ENCODE peak calls at places on chromosomes 3 and 15, in eight cellular contexts. I is right atrium auricular region, E is endodermal cell, D is dorsolateral prefrontal cortex, V is transverse colon, M is PC-9, X is heart left ventricle, J is H9. P is an unnamed sample.

GRCh38 chr3:18868911-18869689 is 279.2 kb upstream of the KCNH8 start:
- DNase-seq in E (no peak), X (no peak), M (no peak), D (no peak), V (no peak), I (no peak), J (no peak), P (no peak)

GRCh38 chr3:284316-284715 is 87.8 kb downstream of the CHL1 start:
- DNase-seq in D (no peak), V (no peak), M (no peak), J (no peak), E (no peak), I (no peak), X (no peak), P (no peak)

GRCh38 chr3:179608931-179609720 is 4.5 kb downstream of the NDUFB5 start:
- DNase-seq in X (no peak), J (no peak), E (no peak), V (no peak), I (no peak), D (no peak), M (no peak), P (no peak)

GRCh38 chr15:25874379-25874778 is 11.3 kb upstream of the ATP10A start:
- DNase-seq in I (no peak), E (no peak), X (no peak), V (no peak), D (no peak), M (no peak), J (no peak), P (no peak)

GRCh38 chr3:188339410-188340295 is 185.7 kb downstream of the LPP start:
- DNase-seq in X (no peak), V (no peak), D (no peak), I (no peak), E (no peak), J (no peak), M (no peak), P (no peak)

GRCh38 chr3:49761661-49762060 is 24.7 kb downstream of the IP6K1 start:
- DNase-seq in D (no peak), X (no peak), J (no peak), V (no peak), M (no peak), I (peak), E (no peak), P (no peak)

GRCh38 chr3:160667452-160667851 is 9.5 kb upstream of the ARL14 start:
- DNase-seq in V (peak), I (no peak), J (no peak), M (peak), E (no peak), X (no peak), D (no peak), P (no peak)

GRCh38 chr3:38620236-38620635 is 29.3 kb downstream of the SCN5A start:
- DNase-seq in I (no peak), E (no peak), M (no peak), D (no peak), X (no peak), J (no peak), V (no peak), P (no peak)

GRCh38 chr3:79957066-79957465 is 189.3 kb upstream of the ROBO1 start:
- DNase-seq in X (no peak), E (no peak), I (no peak), V (no peak), J (no peak), D (no peak), M (no peak), P (no peak)

GRCh38 chr3:182226995-182227394 is 515.3 kb downstream of the SOX2 start:
- DNase-seq in M (no peak), X (no peak), V (no peak), D (no peak), J (no peak), E (no peak), I (no peak), P (no peak)

GRCh38 chr3:99172736-99173657 is 271.5 kb upstream of the DCBLD2 start:
- DNase-seq in D (no peak), M (peak), V (peak), I (no peak), X (peak), J (peak), E (peak), P (no peak)

GRCh38 chr3:49724586-49724985 is 835 bp upstream of the GMPPB start:
- DNase-seq in X (peak), J (peak), I (no peak), D (no peak), E (peak), M (no peak), V (peak), P (peak)

GRCh38 chr15:100096700-100097099 is 245.1 kb downstream of the ADAMTS17 start:
- DNase-seq in J (no peak), D (no peak), V (no peak), M (no peak), I (no peak), X (no peak), E (peak), P (peak)

GRCh38 chr3:45612918-45613602 is 18.5 kb downstream of the LIMD1 start:
- DNase-seq in J (no peak), V (peak), X (no peak), E (no peak), I (no peak), M (peak), D (no peak), P (no peak)

GRCh38 chr15:41994171-41994650 is 21.9 kb upstream of the EHD4 start:
- DNase-seq in V (no peak), I (no peak), X (no peak), E (no peak), J (no peak), D (no peak), M (no peak), P (peak)

GRCh38 chr3:109382573-109382972 is 45.2 kb upstream of the DPPA4 start:
- DNase-seq in X (no peak), V (no peak), M (no peak), I (no peak), J (no peak), E (no peak), D (no peak), P (no peak)

GRCh38 chr3:89622063-89622700 is 514.8 kb downstream of the EPHA3 start:
- DNase-seq in I (no peak), E (no peak), D (no peak), V (no peak), X (no peak), J (no peak), M (no peak), P (no peak)

GRCh38 chr3:72745146-72745976 is 102.9 kb downstream of the SHQ1 start:
- DNase-seq in I (no peak), E (no peak), M (no peak), V (peak), D (no peak), J (no peak), X (no peak), P (no peak)

GRCh38 chr15:63372753-63373152 is 8.9 kb downstream of the CA12 start:
- DNase-seq in M (peak), J (no peak), E (no peak), I (no peak), V (no peak), D (no peak), X (no peak), P (no peak)

GRCh38 chr3:183537295-183537730 is 18.2 kb downstream of the KLHL6 start:
- DNase-seq in E (no peak), I (peak), M (no peak), V (no peak), X (no peak), J (no peak), D (no peak), P (no peak)

GRCh38 chr3:46551615-46552014 is 14.5 kb downstream of the LRRC2 start:
- DNase-seq in J (no peak), M (peak), V (no peak), I (no peak), D (no peak), E (no peak), X (no peak), P (no peak)

GRCh38 chr15:72599855-72600464 is 54.5 kb upstream of the GOLGA6B start:
- DNase-seq in X (no peak), I (no peak), M (peak), D (no peak), E (peak), V (no peak), J (no peak), P (no peak)

GRCh38 chr3:177905895-177906511 is 630.2 kb upstream of the KCNMB2 start:
- DNase-seq in D (no peak), J (no peak), V (no peak), I (no peak), E (peak), M (peak), X (no peak), P (no peak)

GRCh38 chr3:46056686-46057085 is 29.4 kb upstream of the XCR1 start:
- DNase-seq in M (no peak), I (no peak), D (no peak), E (no peak), X (no peak), V (no peak), J (no peak), P (no peak)

GRCh38 chr15:51736069-51736468 is 1.4 kb downstream of the LYSMD2 start:
- DNase-seq in V (no peak), I (no peak), X (no peak), M (no peak), E (no peak), D (no peak), J (no peak), P (no peak)

GRCh38 chr15:51735211-51735610 is 2.2 kb downstream of the LYSMD2 start:
- DNase-seq in X (no peak), I (no peak), D (no peak), M (no peak), V (no peak), J (no peak), E (no peak), P (no peak)

GRCh38 chr15:51732661-51733060 is 4.8 kb downstream of the LYSMD2 start:
- DNase-seq in V (no peak), E (no peak), J (no peak), M (no peak), D (no peak), I (no peak), X (no peak), P (no peak)

GRCh38 chr15:51735611-51736010 is 1.8 kb downstream of the LYSMD2 start:
- DNase-seq in I (no peak), D (no peak), J (no peak), X (no peak), V (no peak), E (no peak), M (no peak), P (no peak)

DNA sequence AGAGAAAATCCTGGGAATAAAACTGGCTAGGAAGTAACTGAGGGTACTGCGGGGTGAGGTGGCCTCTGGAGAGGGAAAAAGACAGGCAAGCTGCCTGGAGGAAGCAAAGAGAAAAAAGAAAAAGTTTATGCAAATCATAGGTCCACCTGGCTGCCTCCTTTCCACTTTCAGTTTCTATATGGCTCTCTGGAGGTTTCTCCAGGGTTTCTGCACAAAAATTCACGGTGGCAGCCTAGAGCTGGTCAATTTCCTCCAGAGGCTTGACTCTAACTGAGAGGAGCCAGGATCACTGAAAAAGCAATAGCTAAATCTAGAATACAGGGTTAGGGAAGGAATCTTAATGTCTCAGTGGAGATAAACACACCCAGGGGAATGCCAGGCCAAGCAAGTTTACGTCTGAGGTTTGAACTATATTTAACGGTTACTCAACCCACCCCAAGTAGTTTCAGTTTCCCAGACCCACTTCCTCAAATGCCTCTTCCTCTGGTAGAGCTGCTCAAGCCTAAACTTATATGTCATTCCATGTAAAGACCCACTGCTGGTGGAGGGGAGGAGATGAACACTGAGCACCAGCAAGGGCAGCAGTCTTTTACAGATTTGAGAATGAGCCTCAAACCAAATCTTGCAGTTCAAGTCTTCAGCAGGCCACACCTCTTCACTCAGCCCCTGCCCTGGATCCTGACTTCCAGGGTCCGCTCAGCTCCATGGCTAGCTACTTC is 5.7 kb downstream of the LYSMD2 start:
- DNase-seq in D (no peak), I (peak), V (peak), J (no peak), X (peak), E (no peak), M (peak), P (no peak)
- H3K27ac ChIP-seq in D (peak), I (peak), V (peak), J (no peak), X (peak), E (no peak), M (peak), P (peak)

GRCh38 chr3:127678315-127678599 is 5.5 kb downstream of the ABTB1 start:
- DNase-seq in V (no peak), I (no peak), X (no peak), D (no peak), J (peak), E (no peak), M (no peak), P (no peak)

GRCh38 chr3:127680146-127680661 is 7.5 kb downstream of the ABTB1 start:
- DNase-seq in D (no peak), J (peak), V (no peak), E (peak), I (peak), X (peak), M (no peak), P (peak)

GRCh38 chr3:127678611-127679533 is 6.1 kb downstream of the ABTB1 start:
- DNase-seq in X (peak), E (peak), I (peak), V (no peak), J (peak), M (no peak), D (no peak), P (peak)

GRCh38 chr3:127680790-127681189 is 8.0 kb downstream of the ABTB1 start:
- DNase-seq in J (no peak), E (no peak), I (peak), V (no peak), M (no peak), X (no peak), D (no peak), P (peak)

GRCh38 chr3:127679534-127680145 is 6.9 kb downstream of the ABTB1 start:
- DNase-seq in E (peak), D (no peak), M (no peak), I (peak), V (no peak), J (peak), X (peak), P (peak)
- TF ChIP-seq CTCF in E (peak), D (peak), M (no peak), I (no peak), V (no peak), J (peak), X (no peak), P (no peak)

DNA sequence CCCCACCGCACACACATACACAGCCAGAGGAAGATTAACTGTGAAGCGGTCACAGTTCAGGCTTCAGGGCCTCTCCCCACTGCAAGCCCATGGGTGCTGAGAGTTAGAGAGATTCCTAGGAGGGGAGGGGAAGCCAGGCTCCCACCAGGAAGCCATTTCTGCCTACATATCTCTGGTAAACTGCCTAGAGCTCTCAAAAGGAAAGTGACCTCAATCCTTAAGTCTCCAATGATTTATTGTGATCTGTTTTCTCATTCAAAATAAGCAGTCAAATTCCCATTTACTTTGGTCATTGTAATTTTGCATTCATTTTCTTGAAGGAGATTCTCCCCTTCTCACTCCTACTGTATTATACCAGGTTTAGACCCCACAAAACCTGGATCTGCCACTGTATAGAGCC is 141.0 kb upstream of the BNIP2 start:
- DNase-seq in I (no peak), D (no peak), V (no peak), E (no peak), X (no peak), J (no peak), M (no peak), P (no peak)
- H3K27ac ChIP-seq in I (no peak), D (no peak), V (no peak), E (no peak), X (no peak), J (no peak), M (peak), P (no peak)

GRCh38 chr3:134426660-134427181 is 52.5 kb upstream of the AMOTL2 start:
- DNase-seq in I (no peak), J (no peak), V (no peak), M (no peak), X (no peak), D (no peak), E (no peak), P (no peak)
- TF ChIP-seq CTCF in I (no peak), J (no peak), V (no peak), M (no peak), X (no peak), D (no peak), E (no peak), P (no peak)

DNA sequence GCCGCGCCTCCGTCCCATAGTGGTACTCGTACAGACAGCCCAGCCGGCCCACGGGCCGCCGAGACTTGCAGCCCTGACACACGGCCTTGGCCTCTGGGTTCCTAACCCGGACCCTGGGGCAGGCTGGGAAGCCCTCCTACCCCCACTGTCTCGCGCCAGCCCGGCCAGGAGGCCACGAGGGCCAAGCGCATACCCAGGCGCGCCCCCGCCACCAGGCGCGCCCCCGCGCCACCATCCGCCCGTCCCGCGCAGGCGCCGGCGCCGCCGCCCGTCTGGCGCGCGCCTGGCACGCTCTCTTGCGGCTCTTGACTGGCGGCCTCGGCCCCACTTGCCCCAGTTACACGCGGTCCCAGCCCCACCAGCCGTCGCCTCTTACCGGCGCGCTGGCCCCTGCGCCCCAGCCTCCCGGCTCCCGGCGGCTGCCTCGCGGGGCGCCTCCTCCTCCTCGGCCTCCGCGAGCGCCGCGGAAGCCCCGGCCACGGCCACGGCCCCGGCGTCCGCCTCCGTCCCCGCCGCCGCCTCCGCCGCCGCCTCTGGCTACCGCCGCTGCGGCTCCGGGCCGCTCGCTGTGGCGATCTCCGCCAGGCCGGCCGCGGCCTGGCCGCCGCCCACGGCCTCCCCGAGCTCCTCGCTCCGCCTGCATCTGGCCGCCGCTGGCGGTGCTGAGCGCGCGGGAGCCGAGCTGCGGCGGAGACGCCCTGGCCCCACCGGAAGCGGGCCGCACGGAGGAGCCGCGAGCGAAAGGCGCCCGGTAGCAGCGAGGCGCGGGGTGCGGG is 412 bp downstream of the AVEN start:
- DNase-seq in X (peak), V (peak), D (peak), E (peak), M (peak), J (peak), I (peak), P (peak)
- H3K27ac ChIP-seq in X (peak), V (peak), D (peak), E (peak), M (no peak), J (no peak), I (peak), P (peak)